ENCODE peak calls at places on chromosomes 2 and 18, in six cellular contexts. J is K562, Q is endothelial cell of umbilical vein, H is GM12878, G is HepG2, B is H1. D is an unnamed sample. For H3K79me2, the result is how much of the 10 kb centered on the place peaks cover.

GRCh38 chr2:219537657-219538487 is 5.7 kb downstream of the CHPF start:
- DNase-seq in B (no peak), G (peak), J (no peak), H (no peak), Q (no peak), D (no peak)

GRCh38 chr2:152445791-152446201 is 110.8 kb downstream of the FMNL2 start:
- DNase-seq in Q (peak), H (no peak), G (no peak), B (no peak), J (no peak), D (no peak)

GRCh38 chr2:220704810-220705209 is 867.3 kb downstream of the EPHA4 start:
- DNase-seq in Q (no peak), G (no peak), B (no peak), H (no peak), J (no peak), D (no peak)

GRCh38 chr2:237282568-237283128 is 131.3 kb downstream of the COL6A3 start:
- DNase-seq in H (no peak), Q (no peak), B (no peak), G (no peak), J (no peak), D (no peak)

GRCh38 chr2:131030478-131030971 is 62.7 kb downstream of the FAM168B start:
- DNase-seq in G (no peak), H (no peak), Q (no peak), J (no peak), B (no peak), D (no peak)

GRCh38 chr18:987325-988186 is 82.9 kb downstream of the ADCYAP1 start:
- DNase-seq in Q (peak), H (no peak), B (no peak), J (peak), G (no peak), D (no peak)

GRCh38 chr2:128286011-128286721 is 32.5 kb downstream of the HS6ST1 start:
- DNase-seq in H (no peak), B (no peak), J (no peak), Q (peak), G (no peak), D (no peak)

GRCh38 chr18:5885337-5885736 is 10.0 kb downstream of the TMEM200C start:
- DNase-seq in J (no peak), H (no peak), B (no peak), G (no peak), Q (no peak), D (no peak)

GRCh38 chr2:55026202-55026601 is 24.0 kb downstream of the RTN4 start:
- DNase-seq in J (no peak), H (no peak), B (no peak), G (peak), Q (peak), D (no peak)

GRCh38 chr18:43661570-43661969 is 384.3 kb upstream of the SYT4 start:
- DNase-seq in G (peak), H (peak), B (peak), J (no peak), Q (peak), D (no peak)

GRCh38 chr18:44411277-44411900 is 269.3 kb upstream of the SETBP1 start:
- DNase-seq in J (no peak), H (no peak), B (no peak), Q (no peak), G (no peak), D (no peak)

GRCh38 chr2:143261986-143262784 is 133.0 kb downstream of the ARHGAP15 start:
- DNase-seq in H (no peak), Q (no peak), G (no peak), B (no peak), J (no peak), D (no peak)

GRCh38 chr18:61474918-61475317 is 141.7 kb downstream of the CDH20 start:
- DNase-seq in G (no peak), H (no peak), Q (no peak), B (no peak), J (no peak), D (no peak)

GRCh38 chr2:160321025-160321424 is 121.0 kb upstream of the ITGB6 start:
- DNase-seq in G (no peak), Q (no peak), B (no peak), H (no peak), J (no peak), D (no peak)

GRCh38 chr2:65658871-65659270 is 226.5 kb upstream of the SPRED2 start:
- DNase-seq in Q (no peak), G (no peak), B (no peak), H (no peak), J (no peak), D (no peak)

GRCh38 chr18:8707946-8708345 is 2.6 kb downstream of the MTCL1 start:
- DNase-seq in J (no peak), H (no peak), B (no peak), Q (no peak), G (peak), D (no peak)

GRCh38 chr2:37786854-37787253 is 115.4 kb upstream of the CDC42EP3 start:
- DNase-seq in J (no peak), B (no peak), G (peak), H (no peak), Q (no peak), D (no peak)

GRCh38 chr18:11981633-11982366 is 493 bp downstream of the IMPA2 start:
- DNase-seq in H (no peak), G (peak), J (peak), Q (peak), B (no peak), D (no peak)

GRCh38 chr18:49238433-49239042 is 221.9 kb downstream of the DYM start:
- DNase-seq in H (no peak), J (peak), B (no peak), Q (peak), G (peak), D (peak)
- TF ChIP-seq MAX in H (no peak), J (no peak), B (no peak), Q (no peak), G (no peak), D (no peak)

GRCh38 chr2:199772693-199772976 is 78.4 kb downstream of the FTCDNL1 start:
- DNase-seq in J (no peak), G (no peak), B (no peak), H (no peak), Q (no peak), D (no peak)
- H3K79me2 ChIP-seq in J (under half), G (under half), B (under half), H (under half), Q (under half), D (under half)

GRCh38 chr2:169845016-169845415 is 17.8 kb downstream of the UBR3 start:
- DNase-seq in B (no peak), G (no peak), Q (no peak), H (no peak), J (no peak), D (no peak)
- TF ChIP-seq MAX in B (no peak), G (no peak), Q (no peak), H (no peak), J (no peak), D (no peak)

GRCh38 chr18:28150925-28151324 is 26.0 kb downstream of the CDH2 start:
- DNase-seq in G (no peak), H (no peak), B (no peak), Q (no peak), J (no peak), D (no peak)

GRCh38 chr18:28151434-28151833 is 25.5 kb downstream of the CDH2 start:
- DNase-seq in H (no peak), Q (no peak), G (no peak), B (no peak), J (no peak), D (no peak)

GRCh38 chr18:28149810-28150420 is 27.0 kb downstream of the CDH2 start:
- DNase-seq in Q (no peak), J (no peak), B (no peak), H (no peak), G (no peak), D (no peak)

GRCh38 chr18:28153485-28154065 is 23.4 kb downstream of the CDH2 start:
- DNase-seq in H (no peak), J (no peak), B (no peak), Q (no peak), G (no peak), D (no peak)

DNA sequence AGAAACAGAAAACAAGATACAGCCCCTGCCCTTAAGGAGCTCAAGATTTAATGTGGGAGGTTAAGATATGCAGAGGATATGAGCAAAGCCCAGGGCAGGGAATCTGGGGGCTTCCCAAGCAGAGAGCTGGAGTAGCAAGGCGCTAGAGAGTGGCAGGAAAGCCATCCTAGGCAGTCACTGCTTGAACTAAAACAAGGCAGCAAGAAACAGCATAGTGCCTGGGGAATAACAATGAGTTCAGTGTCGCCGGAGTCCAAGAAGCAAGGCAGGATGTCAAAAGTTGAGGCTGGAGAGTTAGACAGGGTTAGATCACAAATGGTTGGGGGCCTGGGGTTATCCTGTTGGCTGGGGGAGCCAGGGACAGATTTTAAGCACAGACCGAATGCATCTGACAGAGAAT is 24.6 kb downstream of the CDH2 start:
- DNase-seq in H (no peak), G (no peak), J (no peak), Q (no peak), B (no peak), D (no peak)
- H3K79me2 ChIP-seq in H (under half), G (under half), J (under half), Q (under half), B (under half), D (under half)

DNA sequence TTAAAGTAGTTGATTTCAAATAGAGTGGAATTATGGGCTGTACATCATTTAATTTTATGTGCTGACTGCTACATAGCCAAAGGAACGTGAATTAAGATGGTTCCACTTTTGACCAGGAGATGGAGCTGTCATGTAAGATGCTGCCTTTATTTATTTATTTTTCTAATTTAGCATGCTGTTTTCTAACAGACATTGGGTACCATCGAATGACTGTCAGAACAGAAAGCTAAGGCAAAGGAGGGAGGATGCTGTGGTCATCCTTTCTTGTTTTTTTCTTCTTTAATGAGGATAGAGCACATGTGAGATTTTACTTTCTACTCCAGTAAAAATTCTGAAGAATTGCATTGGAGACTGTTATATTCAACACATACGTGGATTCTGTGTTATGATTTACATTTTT is at the start of gene SCN2A:
- DNase-seq in J (peak), B (no peak), Q (peak), G (peak), H (no peak), D (peak)
- TF ChIP-seq MAX in J (no peak), B (no peak), Q (no peak), G (no peak), H (no peak), D (no peak)

DNA sequence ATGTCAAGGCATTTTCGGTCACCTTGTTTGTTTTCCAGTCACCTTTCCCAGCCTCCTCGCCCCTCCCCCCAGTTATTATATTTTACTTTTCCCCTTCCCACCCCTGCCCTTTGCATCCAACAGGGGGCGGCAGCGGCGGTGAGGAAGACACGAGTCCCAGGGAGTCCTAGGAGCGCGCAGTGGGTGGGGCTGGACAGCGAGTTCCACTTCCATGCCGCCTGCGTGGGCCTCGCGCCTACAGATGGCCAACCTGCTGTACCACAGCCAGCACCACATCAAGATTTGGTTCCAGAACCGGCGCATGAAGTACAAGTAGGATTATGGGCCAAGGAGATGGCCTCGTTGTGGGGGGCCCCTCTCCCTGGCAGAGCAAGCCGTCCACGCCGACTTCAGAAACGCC is 37.2 kb upstream of the EVA1A start:
- DNase-seq in G (no peak), B (no peak), Q (no peak), H (no peak), J (peak), D (no peak)
- H3K79me2 ChIP-seq in G (under half), B (under half), Q (under half), H (under half), J (under half), D (under half)

GRCh38 chr2:200378652-200379290 is 72.3 kb downstream of the SPATS2L start:
- DNase-seq in H (no peak), J (no peak), B (no peak), G (no peak), Q (peak), D (no peak)
- TF ChIP-seq MAX in H (no peak), J (no peak), B (no peak), G (no peak), Q (no peak), D (no peak)

DNA sequence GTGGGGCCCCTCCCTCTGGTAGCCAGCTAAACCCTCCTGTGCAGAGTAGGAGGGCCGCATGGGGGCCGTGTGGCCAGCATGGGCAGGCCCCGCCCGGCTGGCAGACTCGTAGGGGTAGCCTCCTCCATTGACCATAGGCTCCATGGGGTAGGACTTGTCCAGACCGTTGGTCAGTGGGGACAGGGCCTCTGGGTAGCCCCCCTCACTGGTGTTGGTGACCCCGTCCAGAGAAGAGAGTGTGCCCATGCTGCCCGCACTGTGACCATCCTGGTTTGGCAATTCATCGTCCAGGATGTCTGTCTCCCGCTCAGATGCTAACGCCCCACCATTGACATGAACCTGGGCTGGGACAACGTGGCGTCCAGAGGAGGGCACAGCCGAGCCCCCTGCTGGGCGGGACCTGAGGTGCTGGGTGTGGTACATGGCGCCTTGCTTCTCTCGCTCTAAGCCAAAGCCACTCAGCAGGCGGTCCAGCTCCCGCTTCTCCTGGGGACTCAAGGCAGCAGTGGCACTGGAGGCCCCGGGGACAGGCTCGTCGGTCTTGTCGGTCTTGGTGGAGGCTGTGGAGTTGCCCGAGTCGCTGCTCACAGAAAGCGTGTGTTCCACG is 154.3 kb downstream of the TNS1 start:
- DNase-seq in Q (no peak), J (no peak), H (no peak), G (no peak), B (no peak), D (no peak)
- H3K79me2 ChIP-seq in Q (under half), J (under half), H (under half), G (under half), B (under half), D (under half)

DNA sequence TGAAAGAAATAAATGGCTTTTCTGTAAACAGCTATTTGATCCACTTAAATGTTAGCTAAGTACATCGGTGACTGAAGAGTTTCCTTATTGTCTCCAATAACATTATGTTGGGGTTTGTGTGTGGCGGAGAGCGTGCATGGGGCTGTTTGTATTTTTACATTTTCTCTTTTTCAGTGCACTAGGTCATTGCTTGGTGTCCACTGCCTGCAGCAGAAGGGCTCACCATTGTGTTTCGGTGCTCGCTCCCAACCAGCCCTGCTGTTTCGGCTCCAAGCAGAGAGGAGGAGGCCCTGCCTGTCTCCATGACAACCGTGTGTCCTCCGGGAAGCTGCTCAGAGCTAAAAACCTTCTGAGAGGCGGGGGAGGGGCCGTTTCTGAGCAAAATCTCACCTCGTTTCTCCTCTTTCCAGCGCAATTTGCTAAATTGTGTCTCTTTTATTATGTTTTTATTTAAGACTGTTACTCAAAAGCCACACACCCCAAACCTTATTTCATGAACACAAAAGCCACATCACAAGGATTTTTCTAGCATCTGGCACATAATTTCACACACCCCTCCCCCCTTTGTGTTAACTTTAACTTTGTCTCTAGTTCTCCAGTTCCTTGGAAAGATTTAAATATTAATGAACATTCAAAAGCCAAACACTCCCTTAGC is 112.8 kb upstream of the SLC38A11 start:
- DNase-seq in H (no peak), G (no peak), B (peak), J (peak), Q (peak), D (no peak)
- TF ChIP-seq MAX in H (no peak), G (no peak), B (no peak), J (no peak), Q (no peak), D (no peak)

D was measured in HCT116.